ENCODE peak calls at places on chromosomes 13 and 19, in nine cellular contexts. One of them, this sample, is unnamed.

GRCh38 chr13:29595380-29596063 is at the start of gene SLC7A1:
- DNase-seq in mammary epithelial cell: peak
- DNase-seq in activated CD4-positive, CD25-positive, alpha-beta regulatory T cell: peak
- DNase-seq in COR-L47: peak
- DNase-seq in activated CD4-positive, alpha-beta T cell treated with anti-CD3 and anti-CD28 coated beads for 24 hours: peak
- DNase-seq in fibroblast of lung: peak
- DNase-seq in fibroblast of pulmonary artery: peak
- DNase-seq in pancreas: peak
- DNase-seq in neural crest cell: peak
- DNase-seq in this sample: peak

GRCh38 chr13:85509512-85509911 is 289.7 kb downstream of the SLITRK6 start:
- DNase-seq in mammary epithelial cell: peak
- DNase-seq in activated CD4-positive, alpha-beta T cell treated with anti-CD3 and anti-CD28 coated beads for 24 hours: no peak
- DNase-seq in activated CD4-positive, CD25-positive, alpha-beta regulatory T cell: no peak
- DNase-seq in fibroblast of lung: peak
- DNase-seq in fibroblast of pulmonary artery: peak
- DNase-seq in COR-L47: no peak
- DNase-seq in neural crest cell: no peak
- DNase-seq in pancreas: no peak
- DNase-seq in this sample: peak

GRCh38 chr13:20412761-20413355 is 112.8 kb downstream of the CRYL1 start:
- DNase-seq in pancreas: no peak
- DNase-seq in mammary epithelial cell: no peak
- DNase-seq in fibroblast of lung: peak
- DNase-seq in activated CD4-positive, alpha-beta T cell treated with anti-CD3 and anti-CD28 coated beads for 24 hours: no peak
- DNase-seq in COR-L47: no peak
- DNase-seq in activated CD4-positive, CD25-positive, alpha-beta regulatory T cell: no peak
- DNase-seq in fibroblast of pulmonary artery: no peak
- DNase-seq in neural crest cell: no peak
- DNase-seq in this sample: peak

GRCh38 chr13:91785435-91786137 is 387.2 kb downstream of the GPC5 start:
- DNase-seq in neural crest cell: no peak
- DNase-seq in COR-L47: no peak
- DNase-seq in activated CD4-positive, CD25-positive, alpha-beta regulatory T cell: no peak
- DNase-seq in pancreas: no peak
- DNase-seq in mammary epithelial cell: no peak
- DNase-seq in fibroblast of pulmonary artery: no peak
- DNase-seq in fibroblast of lung: no peak
- DNase-seq in activated CD4-positive, alpha-beta T cell treated with anti-CD3 and anti-CD28 coated beads for 24 hours: no peak
- DNase-seq in this sample: no peak

GRCh38 chr13:89852570-89852969 is 1494.9 kb upstream of the MIR17HG start:
- DNase-seq in mammary epithelial cell: no peak
- DNase-seq in fibroblast of lung: no peak
- DNase-seq in neural crest cell: no peak
- DNase-seq in activated CD4-positive, CD25-positive, alpha-beta regulatory T cell: no peak
- DNase-seq in pancreas: no peak
- DNase-seq in activated CD4-positive, alpha-beta T cell treated with anti-CD3 and anti-CD28 coated beads for 24 hours: no peak
- DNase-seq in COR-L47: no peak
- DNase-seq in fibroblast of pulmonary artery: no peak
- DNase-seq in this sample: no peak

GRCh38 chr13:29418026-29418425 is 177.5 kb downstream of the SLC7A1 start:
- DNase-seq in fibroblast of lung: no peak
- DNase-seq in fibroblast of pulmonary artery: no peak
- DNase-seq in activated CD4-positive, alpha-beta T cell treated with anti-CD3 and anti-CD28 coated beads for 24 hours: no peak
- DNase-seq in COR-L47: no peak
- DNase-seq in mammary epithelial cell: no peak
- DNase-seq in activated CD4-positive, CD25-positive, alpha-beta regulatory T cell: no peak
- DNase-seq in neural crest cell: no peak
- DNase-seq in pancreas: no peak
- DNase-seq in this sample: no peak

GRCh38 chr19:53037101-53038097 is 7.1 kb upstream of the ERVV-2 start:
- DNase-seq in neural crest cell: peak
- DNase-seq in activated CD4-positive, alpha-beta T cell treated with anti-CD3 and anti-CD28 coated beads for 24 hours: no peak
- DNase-seq in activated CD4-positive, CD25-positive, alpha-beta regulatory T cell: no peak
- DNase-seq in mammary epithelial cell: peak
- DNase-seq in COR-L47: no peak
- DNase-seq in fibroblast of lung: peak
- DNase-seq in pancreas: peak
- DNase-seq in fibroblast of pulmonary artery: peak
- DNase-seq in this sample: peak

GRCh38 chr13:32472194-32472621 is 44.3 kb upstream of the N4BP2L1 start:
- DNase-seq in COR-L47: no peak
- DNase-seq in fibroblast of lung: no peak
- DNase-seq in fibroblast of pulmonary artery: peak
- DNase-seq in pancreas: no peak
- DNase-seq in neural crest cell: no peak
- DNase-seq in activated CD4-positive, alpha-beta T cell treated with anti-CD3 and anti-CD28 coated beads for 24 hours: no peak
- DNase-seq in activated CD4-positive, CD25-positive, alpha-beta regulatory T cell: no peak
- DNase-seq in mammary epithelial cell: no peak
- DNase-seq in this sample: no peak

GRCh38 chr19:17794731-17795494 is at the start of gene B3GNT3:
- DNase-seq in fibroblast of pulmonary artery: peak
- DNase-seq in mammary epithelial cell: peak
- DNase-seq in pancreas: peak
- DNase-seq in fibroblast of lung: no peak
- DNase-seq in COR-L47: peak
- DNase-seq in activated CD4-positive, CD25-positive, alpha-beta regulatory T cell: no peak
- DNase-seq in activated CD4-positive, alpha-beta T cell treated with anti-CD3 and anti-CD28 coated beads for 24 hours: no peak
- DNase-seq in neural crest cell: no peak
- DNase-seq in this sample: no peak

GRCh38 chr19:45406957-45407375 is 522 bp downstream of the POLR1G start:
- DNase-seq in COR-L47: no peak
- DNase-seq in neural crest cell: no peak
- DNase-seq in mammary epithelial cell: no peak
- DNase-seq in fibroblast of lung: no peak
- DNase-seq in fibroblast of pulmonary artery: no peak
- DNase-seq in activated CD4-positive, CD25-positive, alpha-beta regulatory T cell: no peak
- DNase-seq in pancreas: no peak
- DNase-seq in activated CD4-positive, alpha-beta T cell treated with anti-CD3 and anti-CD28 coated beads for 24 hours: no peak
- DNase-seq in this sample: no peak

GRCh38 chr19:38728752-38729541 is 15.3 kb downstream of the CAPN12 start:
- DNase-seq in neural crest cell: no peak
- DNase-seq in activated CD4-positive, alpha-beta T cell treated with anti-CD3 and anti-CD28 coated beads for 24 hours: no peak
- DNase-seq in mammary epithelial cell: no peak
- DNase-seq in activated CD4-positive, CD25-positive, alpha-beta regulatory T cell: no peak
- DNase-seq in pancreas: no peak
- DNase-seq in fibroblast of lung: no peak
- DNase-seq in COR-L47: no peak
- DNase-seq in fibroblast of pulmonary artery: no peak
- DNase-seq in this sample: no peak

GRCh38 chr19:44624840-44625354 is 11.5 kb downstream of the IGSF23 start:
- DNase-seq in pancreas: no peak
- DNase-seq in neural crest cell: no peak
- DNase-seq in mammary epithelial cell: no peak
- DNase-seq in fibroblast of lung: no peak
- DNase-seq in COR-L47: no peak
- DNase-seq in fibroblast of pulmonary artery: no peak
- DNase-seq in activated CD4-positive, CD25-positive, alpha-beta regulatory T cell: no peak
- DNase-seq in activated CD4-positive, alpha-beta T cell treated with anti-CD3 and anti-CD28 coated beads for 24 hours: no peak
- DNase-seq in this sample: no peak

GRCh38 chr13:54489359-54489758 is 1460.7 kb downstream of the OLFM4 start:
- DNase-seq in fibroblast of pulmonary artery: no peak
- DNase-seq in mammary epithelial cell: no peak
- DNase-seq in pancreas: no peak
- DNase-seq in activated CD4-positive, CD25-positive, alpha-beta regulatory T cell: no peak
- DNase-seq in fibroblast of lung: no peak
- DNase-seq in COR-L47: no peak
- DNase-seq in neural crest cell: no peak
- DNase-seq in activated CD4-positive, alpha-beta T cell treated with anti-CD3 and anti-CD28 coated beads for 24 hours: no peak
- DNase-seq in this sample: no peak

GRCh38 chr13:70391678-70392077 is 283.4 kb upstream of the KLHL1 start:
- DNase-seq in fibroblast of pulmonary artery: no peak
- DNase-seq in mammary epithelial cell: no peak
- DNase-seq in COR-L47: peak
- DNase-seq in activated CD4-positive, alpha-beta T cell treated with anti-CD3 and anti-CD28 coated beads for 24 hours: no peak
- DNase-seq in activated CD4-positive, CD25-positive, alpha-beta regulatory T cell: no peak
- DNase-seq in neural crest cell: no peak
- DNase-seq in fibroblast of lung: no peak
- DNase-seq in pancreas: peak
- DNase-seq in this sample: no peak

GRCh38 chr13:51760592-51760991 is 43.4 kb downstream of the DHRS12 start:
- DNase-seq in activated CD4-positive, CD25-positive, alpha-beta regulatory T cell: no peak
- DNase-seq in pancreas: no peak
- DNase-seq in neural crest cell: no peak
- DNase-seq in COR-L47: no peak
- DNase-seq in mammary epithelial cell: no peak
- DNase-seq in activated CD4-positive, alpha-beta T cell treated with anti-CD3 and anti-CD28 coated beads for 24 hours: no peak
- DNase-seq in fibroblast of pulmonary artery: no peak
- DNase-seq in fibroblast of lung: peak
- DNase-seq in this sample: no peak

GRCh38 chr19:5547881-5548280 is 19.9 kb downstream of the TINCR start:
- DNase-seq in neural crest cell: no peak
- DNase-seq in COR-L47: no peak
- DNase-seq in activated CD4-positive, alpha-beta T cell treated with anti-CD3 and anti-CD28 coated beads for 24 hours: no peak
- DNase-seq in fibroblast of pulmonary artery: peak
- DNase-seq in pancreas: no peak
- DNase-seq in activated CD4-positive, CD25-positive, alpha-beta regulatory T cell: no peak
- DNase-seq in fibroblast of lung: no peak
- DNase-seq in mammary epithelial cell: peak
- DNase-seq in this sample: peak

GRCh38 chr19:50626796-50627195 is 12.9 kb downstream of the SYT3 start:
- DNase-seq in activated CD4-positive, CD25-positive, alpha-beta regulatory T cell: no peak
- DNase-seq in COR-L47: no peak
- DNase-seq in activated CD4-positive, alpha-beta T cell treated with anti-CD3 and anti-CD28 coated beads for 24 hours: no peak
- DNase-seq in fibroblast of lung: no peak
- DNase-seq in fibroblast of pulmonary artery: no peak
- DNase-seq in neural crest cell: no peak
- DNase-seq in pancreas: no peak
- DNase-seq in mammary epithelial cell: no peak
- DNase-seq in this sample: no peak

GRCh38 chr13:75481176-75482069 is 546 bp downstream of the TBC1D4 start:
- DNase-seq in mammary epithelial cell: peak
- DNase-seq in COR-L47: peak
- DNase-seq in neural crest cell: peak
- DNase-seq in fibroblast of pulmonary artery: no peak
- DNase-seq in fibroblast of lung: peak
- DNase-seq in pancreas: peak
- DNase-seq in activated CD4-positive, alpha-beta T cell treated with anti-CD3 and anti-CD28 coated beads for 24 hours: peak
- DNase-seq in activated CD4-positive, CD25-positive, alpha-beta regulatory T cell: no peak
- DNase-seq in this sample: peak

GRCh38 chr13:112722433-112723250 is 32.8 kb downstream of the ATP11A start:
- DNase-seq in mammary epithelial cell: peak
- DNase-seq in pancreas: peak
- DNase-seq in fibroblast of pulmonary artery: peak
- DNase-seq in activated CD4-positive, CD25-positive, alpha-beta regulatory T cell: no peak
- DNase-seq in activated CD4-positive, alpha-beta T cell treated with anti-CD3 and anti-CD28 coated beads for 24 hours: no peak
- DNase-seq in fibroblast of lung: peak
- DNase-seq in neural crest cell: no peak
- DNase-seq in COR-L47: no peak
- DNase-seq in this sample: peak

GRCh38 chr19:13847900-13848677 is 28.8 kb upstream of the NANOS3 start:
- DNase-seq in fibroblast of pulmonary artery: no peak
- DNase-seq in activated CD4-positive, CD25-positive, alpha-beta regulatory T cell: no peak
- DNase-seq in pancreas: no peak
- DNase-seq in mammary epithelial cell: no peak
- DNase-seq in fibroblast of lung: no peak
- DNase-seq in activated CD4-positive, alpha-beta T cell treated with anti-CD3 and anti-CD28 coated beads for 24 hours: no peak
- DNase-seq in COR-L47: no peak
- DNase-seq in neural crest cell: no peak
- DNase-seq in this sample: no peak

GRCh38 chr13:35389535-35389934 is 87.0 kb downstream of the MAB21L1 start:
- DNase-seq in COR-L47: no peak
- DNase-seq in activated CD4-positive, CD25-positive, alpha-beta regulatory T cell: no peak
- DNase-seq in fibroblast of lung: no peak
- DNase-seq in neural crest cell: no peak
- DNase-seq in pancreas: no peak
- DNase-seq in fibroblast of pulmonary artery: no peak
- DNase-seq in activated CD4-positive, alpha-beta T cell treated with anti-CD3 and anti-CD28 coated beads for 24 hours: no peak
- DNase-seq in mammary epithelial cell: no peak
- DNase-seq in this sample: no peak

GRCh38 chr19:54014920-54015560 is 23.6 kb downstream of the CACNG6 start:
- DNase-seq in fibroblast of lung: no peak
- DNase-seq in neural crest cell: no peak
- DNase-seq in pancreas: no peak
- DNase-seq in COR-L47: no peak
- DNase-seq in activated CD4-positive, CD25-positive, alpha-beta regulatory T cell: no peak
- DNase-seq in activated CD4-positive, alpha-beta T cell treated with anti-CD3 and anti-CD28 coated beads for 24 hours: no peak
- DNase-seq in mammary epithelial cell: no peak
- DNase-seq in fibroblast of pulmonary artery: no peak
- DNase-seq in this sample: no peak

GRCh38 chr13:51125495-51126226 is 14.6 kb upstream of the C13orf42 start:
- DNase-seq in activated CD4-positive, CD25-positive, alpha-beta regulatory T cell: peak
- DNase-seq in neural crest cell: peak
- DNase-seq in activated CD4-positive, alpha-beta T cell treated with anti-CD3 and anti-CD28 coated beads for 24 hours: peak
- DNase-seq in COR-L47: peak
- DNase-seq in fibroblast of lung: peak
- DNase-seq in pancreas: peak
- DNase-seq in fibroblast of pulmonary artery: peak
- DNase-seq in mammary epithelial cell: peak
- DNase-seq in this sample: peak

GRCh38 chr13:47835470-47836228 is 165.4 kb downstream of the SUCLA2 start:
- DNase-seq in pancreas: no peak
- DNase-seq in neural crest cell: no peak
- DNase-seq in mammary epithelial cell: no peak
- DNase-seq in activated CD4-positive, CD25-positive, alpha-beta regulatory T cell: no peak
- DNase-seq in fibroblast of pulmonary artery: no peak
- DNase-seq in activated CD4-positive, alpha-beta T cell treated with anti-CD3 and anti-CD28 coated beads for 24 hours: no peak
- DNase-seq in COR-L47: no peak
- DNase-seq in fibroblast of lung: no peak
- DNase-seq in this sample: no peak

GRCh38 chr13:59677966-59678814 is 485.5 kb downstream of the DIAPH3 start:
- DNase-seq in fibroblast of lung: peak
- DNase-seq in pancreas: peak
- DNase-seq in neural crest cell: no peak
- DNase-seq in fibroblast of pulmonary artery: peak
- DNase-seq in mammary epithelial cell: peak
- DNase-seq in COR-L47: peak
- DNase-seq in activated CD4-positive, CD25-positive, alpha-beta regulatory T cell: no peak
- DNase-seq in activated CD4-positive, alpha-beta T cell treated with anti-CD3 and anti-CD28 coated beads for 24 hours: no peak
- DNase-seq in this sample: peak

GRCh38 chr13:90055121-90055520 is 1292.4 kb upstream of the MIR17HG start:
- DNase-seq in fibroblast of pulmonary artery: no peak
- DNase-seq in fibroblast of lung: peak
- DNase-seq in pancreas: no peak
- DNase-seq in mammary epithelial cell: peak
- DNase-seq in activated CD4-positive, alpha-beta T cell treated with anti-CD3 and anti-CD28 coated beads for 24 hours: no peak
- DNase-seq in activated CD4-positive, CD25-positive, alpha-beta regulatory T cell: no peak
- DNase-seq in neural crest cell: no peak
- DNase-seq in COR-L47: no peak
- DNase-seq in this sample: no peak

GRCh38 chr19:11798391-11799296 is at the start of gene ZNF491:
- DNase-seq in activated CD4-positive, alpha-beta T cell treated with anti-CD3 and anti-CD28 coated beads for 24 hours: peak
- DNase-seq in activated CD4-positive, CD25-positive, alpha-beta regulatory T cell: peak
- DNase-seq in fibroblast of lung: peak
- DNase-seq in mammary epithelial cell: peak
- DNase-seq in COR-L47: peak
- DNase-seq in fibroblast of pulmonary artery: peak
- DNase-seq in pancreas: peak
- DNase-seq in neural crest cell: peak
- DNase-seq in this sample: peak

GRCh38 chr13:110652231-110652730 is 36.9 kb downstream of the NAXD start:
- DNase-seq in neural crest cell: no peak
- DNase-seq in activated CD4-positive, alpha-beta T cell treated with anti-CD3 and anti-CD28 coated beads for 24 hours: no peak
- DNase-seq in mammary epithelial cell: no peak
- DNase-seq in fibroblast of lung: no peak
- DNase-seq in COR-L47: no peak
- DNase-seq in fibroblast of pulmonary artery: no peak
- DNase-seq in activated CD4-positive, CD25-positive, alpha-beta regulatory T cell: no peak
- DNase-seq in pancreas: no peak
- DNase-seq in this sample: no peak

GRCh38 chr19:485122-485521 is 11.2 kb upstream of the MADCAM1 start:
- DNase-seq in activated CD4-positive, CD25-positive, alpha-beta regulatory T cell: no peak
- DNase-seq in mammary epithelial cell: no peak
- DNase-seq in activated CD4-positive, alpha-beta T cell treated with anti-CD3 and anti-CD28 coated beads for 24 hours: no peak
- DNase-seq in pancreas: no peak
- DNase-seq in fibroblast of lung: no peak
- DNase-seq in fibroblast of pulmonary artery: no peak
- DNase-seq in COR-L47: peak
- DNase-seq in neural crest cell: no peak
- DNase-seq in this sample: no peak

GRCh38 chr19:28929026-28929425 is 283.9 kb downstream of the UQCRFS1 start:
- DNase-seq in neural crest cell: no peak
- DNase-seq in COR-L47: no peak
- DNase-seq in pancreas: no peak
- DNase-seq in fibroblast of lung: no peak
- DNase-seq in activated CD4-positive, alpha-beta T cell treated with anti-CD3 and anti-CD28 coated beads for 24 hours: no peak
- DNase-seq in activated CD4-positive, CD25-positive, alpha-beta regulatory T cell: no peak
- DNase-seq in mammary epithelial cell: no peak
- DNase-seq in fibroblast of pulmonary artery: no peak
- DNase-seq in this sample: peak

GRCh38 chr13:99916366-99917103 is 55.0 kb downstream of the ZIC5 start:
- DNase-seq in pancreas: peak
- DNase-seq in neural crest cell: no peak
- DNase-seq in mammary epithelial cell: peak
- DNase-seq in fibroblast of pulmonary artery: peak
- DNase-seq in activated CD4-positive, alpha-beta T cell treated with anti-CD3 and anti-CD28 coated beads for 24 hours: no peak
- DNase-seq in fibroblast of lung: peak
- DNase-seq in activated CD4-positive, CD25-positive, alpha-beta regulatory T cell: no peak
- DNase-seq in COR-L47: peak
- DNase-seq in this sample: peak

This sample was measured in foreskin fibroblast.